ENCODE peak calls at places on chromosomes 4 and X, in nine cellular contexts. P is memory B cell; F is CD8-positive, alpha-beta memory T cell; J is HAP-1; L is GM12892; X is stimulated activated CD8-positive, alpha-beta memory T cell treated with anti-CD3 and anti-CD28 coated beads, Interleukin-7, amount 100 ng/mL, for 24 hours; S is ovary; W is NCI-H69; K is Peyer's patch. C is an unnamed sample.

GRCh38 chr4:128958194-128958593 is 135.1 kb downstream of the SCLT1 start:
- DNase-seq in K (no peak), S (no peak), X (no peak), J (no peak), P (no peak), W (peak), F (no peak), L (no peak), C (no peak)

GRCh38 chr4:2417196-2417764 is 1.2 kb downstream of the ZFYVE28 start:
- DNase-seq in L (no peak), F (peak), X (no peak), P (peak), W (peak), K (peak), S (no peak), J (no peak), C (no peak)

GRCh38 chr4:119725011-119725410 is 96.4 kb upstream of the PDE5A start:
- DNase-seq in S (no peak), K (no peak), J (no peak), W (peak), P (no peak), X (no peak), F (no peak), L (no peak), C (no peak)

GRCh38 chrX:2595258-2595657 is 94.5 kb upstream of the DHRSX start:
- DNase-seq in F (no peak), K (no peak), S (no peak), J (no peak), P (no peak), W (no peak), L (no peak), X (no peak), C (no peak)

GRCh38 chr4:94461506-94461905 is 9.8 kb downstream of the PDLIM5 start:
- DNase-seq in F (no peak), K (no peak), S (no peak), J (no peak), P (no peak), W (no peak), X (no peak), L (no peak), C (no peak)

GRCh38 chr4:37891221-37892159 is 606 bp downstream of the TBC1D1 start:
- DNase-seq in X (peak), S (no peak), J (peak), K (peak), W (peak), P (no peak), F (peak), L (peak), C (peak)

GRCh38 chr4:10096201-10096975 is 20.2 kb downstream of the WDR1 start:
- DNase-seq in X (peak), J (no peak), K (no peak), S (peak), P (no peak), L (peak), W (no peak), F (peak), C (no peak)

GRCh38 chr4:65653740-65654361 is 16.4 kb downstream of the EPHA5 start:
- DNase-seq in W (peak), F (no peak), X (no peak), P (no peak), K (no peak), S (no peak), J (no peak), L (no peak), C (no peak)

GRCh38 chr4:7874838-7875237 is 64.8 kb downstream of the AFAP1 start:
- DNase-seq in P (no peak), F (no peak), K (no peak), W (no peak), S (no peak), L (no peak), J (no peak), X (no peak), C (no peak)

GRCh38 chr4:120007171-120007894 is 59.3 kb downstream of the MAD2L1 start:
- DNase-seq in S (no peak), X (no peak), L (no peak), W (peak), K (no peak), F (no peak), P (no peak), J (no peak), C (no peak)

GRCh38 chrX:148612431-148612830 is 112.0 kb downstream of the AFF2 start:
- DNase-seq in L (no peak), K (no peak), J (no peak), X (no peak), W (no peak), S (no peak), F (no peak), P (no peak), C (no peak)

GRCh38 chr4:127601029-127601428 is 31.7 kb upstream of the INTU start:
- DNase-seq in L (no peak), X (no peak), J (no peak), W (peak), F (no peak), P (no peak), S (no peak), K (no peak), C (no peak)

GRCh38 chr4:15398001-15398400 is 29.8 kb upstream of the C1QTNF7 start:
- DNase-seq in X (no peak), P (no peak), W (no peak), S (no peak), F (no peak), K (no peak), L (no peak), J (no peak), C (no peak)

GRCh38 chr4:64230709-64231310 is 178.4 kb downstream of the TECRL start:
- DNase-seq in K (no peak), S (no peak), X (no peak), W (peak), P (no peak), F (no peak), L (no peak), J (peak), C (no peak)

GRCh38 chr4:80462537-80463207 is 127.1 kb downstream of the CFAP299 start:
- DNase-seq in L (no peak), S (no peak), X (no peak), J (no peak), P (no peak), F (peak), K (no peak), W (no peak), C (no peak)

GRCh38 chrX:25442501-25442900 is 426.7 kb upstream of the ARX start:
- DNase-seq in P (no peak), X (no peak), K (no peak), F (no peak), L (no peak), S (no peak), W (peak), J (peak), C (no peak)

GRCh38 chr4:2280531-2281300 is 18.8 kb upstream of the MXD4 start:
- DNase-seq in F (no peak), P (no peak), L (no peak), W (peak), S (no peak), K (no peak), X (no peak), J (no peak), C (no peak)

GRCh38 chrX:12950851-12951589 is 23.9 kb upstream of the TMSB4X start:
- DNase-seq in J (peak), X (no peak), S (no peak), P (peak), K (no peak), L (no peak), W (peak), F (peak), C (no peak)

GRCh38 chrX:574830-575229 is 55.8 kb upstream of the SHOX start:
- DNase-seq in W (no peak), X (no peak), P (no peak), K (no peak), L (no peak), J (no peak), S (no peak), F (no peak), C (no peak)

GRCh38 chr4:184263461-184263860 is 45.8 kb upstream of the ENPP6 start:
- DNase-seq in F (no peak), K (no peak), W (no peak), P (no peak), L (no peak), S (no peak), X (no peak), J (no peak), C (no peak)

GRCh38 chr4:144872508-144873293 is 225.3 kb downstream of the ANAPC10 start:
- DNase-seq in J (no peak), F (no peak), W (no peak), S (no peak), P (no peak), X (no peak), L (no peak), K (no peak), C (no peak)

GRCh38 chr4:110193822-110194761 is 4.3 kb downstream of the ELOVL6 start:
- DNase-seq in X (no peak), J (peak), S (peak), P (peak), W (peak), K (peak), F (peak), L (peak), C (no peak)

GRCh38 chr4:97349468-97350186 is 793.6 kb downstream of the STPG2 start:
- DNase-seq in S (no peak), P (no peak), W (no peak), X (no peak), L (no peak), J (peak), F (no peak), K (no peak), C (no peak)

GRCh38 chr4:31727030-31727429 is 1006.9 kb downstream of the PCDH7 start:
- DNase-seq in X (no peak), L (no peak), S (no peak), F (no peak), P (no peak), W (no peak), K (no peak), J (no peak), C (no peak)